ENCODE peak calls at places on chromosomes 5 and 9, in ten cellular contexts. E is D341Med; Q is activated T-cell treated with anti-CD3 and anti-CD28 coated beads for 4 hours; H is stromal cell of bone marrow; V is NCI-H345; L is ELR; I is NB4; A is stimulated activated CD8-positive, alpha-beta memory T cell treated with anti-CD3 and anti-CD28 coated beads, Interleukin-2, amount 100 ng/mL, for 1 hour; N is cardiac muscle cell; B is ACHN. P is an unnamed sample.

GRCh38 chr9:34430843-34431437 is 27.4 kb downstream of the FAM219A start:
- DNase-seq in N (peak), A (no peak), H (peak), I (peak), B (peak), Q (no peak), E (peak), V (peak), L (peak), P (peak)

GRCh38 chr5:154162475-154163217 is 27.9 kb upstream of the GALNT10 start:
- DNase-seq in E (no peak), I (no peak), V (no peak), N (no peak), B (no peak), H (no peak), Q (no peak), A (no peak), L (no peak), P (no peak)

GRCh38 chr5:40939753-40940152 is 30.5 kb downstream of the C7 start:
- DNase-seq in V (no peak), E (no peak), L (no peak), B (no peak), H (no peak), A (no peak), N (no peak), Q (no peak), I (no peak), P (no peak)

GRCh38 chr9:123131258-123131657 is 97.8 kb downstream of the GPR21 start:
- DNase-seq in B (peak), V (no peak), I (no peak), N (peak), A (no peak), L (peak), Q (no peak), E (no peak), H (no peak), P (no peak)

GRCh38 chr5:78649220-78649700 is 688 bp upstream of the LHFPL2 start:
- DNase-seq in I (no peak), Q (no peak), V (no peak), H (no peak), E (no peak), N (peak), L (peak), B (peak), A (no peak), P (no peak)

GRCh38 chr9:80787636-80788035 is 901.7 kb downstream of the TLE1 start:
- DNase-seq in N (no peak), I (no peak), Q (no peak), E (no peak), H (no peak), V (no peak), B (no peak), A (no peak), L (no peak), P (no peak)

GRCh38 chr5:159149085-159149484 is 49.4 kb upstream of the EBF1 start:
- DNase-seq in L (no peak), E (no peak), N (no peak), Q (no peak), V (no peak), B (no peak), H (no peak), A (no peak), I (no peak), P (no peak)

GRCh38 chr9:127972316-127972871 is 8.4 kb downstream of the EEIG1 start:
- DNase-seq in H (no peak), A (no peak), B (no peak), V (no peak), I (no peak), N (no peak), Q (no peak), E (no peak), L (no peak), P (no peak)

GRCh38 chr5:145568581-145568980 is 266.6 kb downstream of the PRELID2 start:
- DNase-seq in A (no peak), V (peak), H (no peak), B (no peak), E (no peak), I (no peak), N (no peak), L (peak), Q (no peak), P (no peak)

GRCh38 chr5:149641000-149641576 is 59.8 kb downstream of the ARHGEF37 start:
- DNase-seq in Q (no peak), N (peak), L (no peak), B (no peak), A (no peak), I (peak), H (peak), V (no peak), E (no peak), P (peak)

GRCh38 chr9:134365791-134366222 is 39.6 kb downstream of the RXRA start:
- DNase-seq in V (peak), B (no peak), A (no peak), E (peak), Q (no peak), L (no peak), H (no peak), I (peak), N (peak), P (peak)

GRCh38 chr9:72602629-72603028 is 81.2 kb downstream of the TMC1 start:
- DNase-seq in H (peak), N (no peak), V (no peak), L (no peak), A (no peak), B (no peak), E (no peak), Q (no peak), I (no peak), P (no peak)

GRCh38 chr5:180343846-180344327 is 9.2 kb downstream of the GFPT2 start:
- DNase-seq in Q (no peak), B (no peak), A (no peak), I (peak), L (peak), E (no peak), N (peak), V (no peak), H (no peak), P (no peak)

GRCh38 chr5:157100140-157100679 is 8.6 kb downstream of the HAVCR2 start:
- DNase-seq in I (peak), N (peak), L (no peak), B (peak), E (no peak), H (peak), Q (no peak), V (no peak), A (no peak), P (no peak)

GRCh38 chr5:17343675-17344074 is 126.2 kb downstream of the BASP1 start:
- DNase-seq in B (peak), E (no peak), Q (no peak), L (peak), N (peak), V (no peak), H (peak), A (no peak), I (peak), P (no peak)

GRCh38 chr5:73823508-73823925 is 197.5 kb downstream of the ARHGEF28 start:
- DNase-seq in N (peak), H (no peak), V (no peak), E (no peak), I (no peak), A (no peak), Q (no peak), L (peak), B (peak), P (no peak)

P was measured in stomach.